ENCODE peak calls at places on chromosomes 2 and 18, in eight cellular contexts. M is GM12865, O is HFF-Myc, Y is fibroblast of the aortic adventitia, G is fibroblast of mammary gland, U is neural progenitor cell, V is WTC11, C is sigmoid colon. I is an unnamed sample.

GRCh38 chr18:73408434-73408833 is 540.6 kb upstream of the NETO1 start:
- DNase-seq in C (no peak), M (no peak), Y (peak), O (no peak), V (peak), G (no peak), U (no peak), I (no peak)

GRCh38 chr2:240929364-240930095 is 23.4 kb downstream of the CROCC2 start:
- DNase-seq in Y (no peak), G (no peak), M (no peak), C (peak), O (no peak), V (peak), U (no peak), I (no peak)

GRCh38 chr2:239388236-239389151 is 12.3 kb downstream of the HDAC4 start:
- DNase-seq in Y (no peak), G (no peak), C (no peak), U (no peak), M (no peak), V (no peak), O (no peak), I (no peak)

GRCh38 chr2:188456114-188456909 is 164.6 kb downstream of the GULP1 start:
- DNase-seq in C (no peak), M (no peak), Y (no peak), U (peak), G (peak), V (peak), O (no peak), I (no peak)

GRCh38 chr2:24721470-24721869 is 71.7 kb downstream of the PTRHD1 start:
- DNase-seq in C (peak), G (peak), Y (peak), V (no peak), U (peak), O (peak), M (peak), I (no peak)

GRCh38 chr2:151815821-151816489 is 12.3 kb downstream of the ARL5A start:
- DNase-seq in M (no peak), G (no peak), U (no peak), Y (no peak), O (no peak), V (no peak), C (no peak), I (no peak)

GRCh38 chr18:47150824-47151366 is 595 bp upstream of the HDHD2 start:
- DNase-seq in O (no peak), C (no peak), U (peak), G (peak), V (no peak), Y (no peak), M (no peak), I (no peak)

GRCh38 chr18:30334781-30335180 is 707.8 kb downstream of the DSC3 start:
- DNase-seq in C (no peak), Y (no peak), U (no peak), G (no peak), V (no peak), M (no peak), O (no peak), I (no peak)

GRCh38 chr18:67574749-67575148 is 58.2 kb upstream of the DSEL start:
- DNase-seq in U (no peak), V (no peak), M (no peak), O (no peak), Y (no peak), G (no peak), C (no peak), I (no peak)

GRCh38 chr2:113974727-113975126 is 84.8 kb downstream of the ACTR3 start:
- DNase-seq in M (no peak), O (no peak), C (no peak), V (no peak), Y (no peak), G (no peak), U (no peak), I (no peak)

GRCh38 chr2:133197156-133197555 is 371.1 kb downstream of the NCKAP5 start:
- DNase-seq in C (no peak), V (no peak), U (no peak), Y (no peak), O (no peak), G (no peak), M (no peak), I (no peak)

GRCh38 chr2:58107803-58108710 is 61.5 kb downstream of the VRK2 start:
- DNase-seq in C (no peak), M (no peak), Y (peak), V (no peak), O (peak), G (peak), U (no peak), I (no peak)

GRCh38 chr2:152961376-152961775 is 243.0 kb downstream of the ARL6IP6 start:
- DNase-seq in C (no peak), U (no peak), Y (no peak), V (no peak), M (no peak), G (no peak), O (no peak), I (no peak)

GRCh38 chr2:238700122-238700457 is 147.8 kb upstream of the TWIST2 start:
- DNase-seq in O (no peak), U (no peak), C (no peak), Y (peak), V (no peak), M (no peak), G (peak), I (no peak)

GRCh38 chr2:229003256-229003655 is 267.8 kb downstream of the PID1 start:
- DNase-seq in U (no peak), V (no peak), C (no peak), G (no peak), O (no peak), M (no peak), Y (peak), I (no peak)

GRCh38 chr2:204973546-204974071 is 428.3 kb downstream of the PARD3B start:
- DNase-seq in U (no peak), G (no peak), V (no peak), C (no peak), O (no peak), M (no peak), Y (no peak), I (no peak)

GRCh38 chr2:220994841-220995240 is 577.3 kb downstream of the EPHA4 start:
- DNase-seq in V (no peak), G (no peak), O (no peak), C (no peak), M (no peak), U (no peak), Y (no peak), I (no peak)

GRCh38 chr2:241853651-241854341 is 4.9 kb downstream of the PDCD1 start:
- DNase-seq in V (no peak), G (no peak), C (peak), Y (no peak), O (no peak), M (no peak), U (no peak), I (peak)

GRCh38 chr2:238995634-238996033 is 147.7 kb downstream of the TWIST2 start:
- DNase-seq in Y (no peak), V (no peak), O (no peak), G (peak), M (no peak), C (no peak), U (no peak), I (no peak)

GRCh38 chr18:75208836-75209128 is 157 bp downstream of the PTGR3 start:
- DNase-seq in U (no peak), G (no peak), Y (no peak), C (peak), V (no peak), M (no peak), O (no peak), I (no peak)

GRCh38 chr18:36993068-36993467 is 164.1 kb downstream of the KIAA1328 start:
- DNase-seq in U (no peak), G (peak), V (no peak), Y (peak), C (no peak), O (peak), M (peak), I (no peak)

GRCh38 chr2:67772216-67773180 is 290.3 kb downstream of the C1D start:
- DNase-seq in U (no peak), V (no peak), O (no peak), Y (peak), C (peak), M (no peak), G (peak), I (no peak)

GRCh38 chr18:36828157-36828629 is 609 bp downstream of the TPGS2 start:
- DNase-seq in Y (peak), O (no peak), U (peak), M (no peak), C (peak), G (peak), V (peak), I (no peak)

GRCh38 chr18:46071894-46072867 is at the start of gene PSTPIP2:
- DNase-seq in Y (peak), O (no peak), M (peak), V (peak), C (peak), G (peak), U (peak), I (peak)

GRCh38 chr2:233061591-233062446 is 1.7 kb downstream of the INPP5D start:
- DNase-seq in C (peak), U (peak), Y (no peak), G (no peak), O (no peak), M (peak), V (no peak), I (peak)

GRCh38 chr2:128638311-128638710 is 319.6 kb upstream of the HS6ST1 start:
- DNase-seq in C (no peak), O (no peak), G (no peak), U (peak), M (no peak), V (no peak), Y (no peak), I (no peak)

GRCh38 chr18:76273036-76273545 is 222.0 kb downstream of the ZNF516 start:
- DNase-seq in G (no peak), V (no peak), M (no peak), U (no peak), Y (no peak), O (no peak), C (no peak), I (no peak)

GRCh38 chr2:162138310-162138709 is 13.7 kb downstream of the GCG start:
- DNase-seq in U (no peak), O (no peak), M (no peak), C (no peak), Y (no peak), G (no peak), V (no peak), I (no peak)
- TF ChIP-seq CTCF in U (no peak), O (no peak), M (no peak), C (no peak), Y (no peak), G (no peak), V (no peak), I (no peak)

DNA sequence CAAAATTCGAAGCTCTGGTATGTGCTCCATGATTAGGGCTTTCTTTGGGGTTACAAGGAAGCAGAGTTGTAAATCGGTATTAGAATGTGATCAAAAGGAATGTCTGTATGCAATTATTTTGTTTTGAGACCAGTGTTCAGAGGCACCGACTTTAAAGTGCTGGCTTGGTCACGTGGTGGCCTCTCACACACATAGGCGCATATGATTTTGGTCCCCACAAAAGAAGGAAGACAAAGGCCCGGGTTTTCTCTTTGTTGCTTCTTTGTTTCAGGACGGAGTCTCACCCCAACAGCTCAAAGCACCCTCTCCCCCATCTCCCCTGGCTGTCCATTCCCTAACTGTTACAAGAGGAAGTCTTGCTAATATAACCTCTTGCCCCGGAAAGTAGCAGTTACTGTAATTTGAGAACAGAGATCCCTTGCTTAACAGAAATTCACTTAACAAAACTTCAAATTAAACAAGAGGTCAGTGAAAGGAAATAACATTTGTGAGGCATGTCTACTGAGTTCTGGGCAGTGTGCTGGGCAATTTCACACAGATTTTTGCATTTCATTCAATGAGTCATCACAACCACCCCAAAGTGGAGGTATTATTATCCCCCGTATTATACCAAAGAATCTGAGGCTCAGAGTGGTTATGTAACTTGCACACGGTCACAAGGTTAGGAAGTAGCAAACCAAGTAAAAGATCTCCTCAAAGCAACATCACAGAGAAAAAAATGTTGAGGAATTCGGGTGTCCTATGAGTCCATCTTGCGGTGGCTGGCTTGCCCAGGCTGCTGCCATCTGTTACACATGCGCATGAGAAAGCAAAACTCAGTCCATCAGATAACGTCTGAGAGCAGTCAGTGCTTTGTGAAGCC is 75.9 kb downstream of the SDC1 start:
- DNase-seq in V (no peak), U (peak), Y (peak), O (peak), C (no peak), M (peak), G (peak), I (no peak)
- TF ChIP-seq CTCF in V (no peak), U (no peak), Y (no peak), O (no peak), C (no peak), M (no peak), G (no peak), I (no peak)

GRCh38 chr18:6414118-6414722 is 491 bp downstream of the L3MBTL4 start:
- DNase-seq in U (peak), M (peak), C (peak), G (no peak), Y (no peak), O (no peak), V (peak), I (peak)

GRCh38 chr18:6411367-6411766 is 3.3 kb downstream of the L3MBTL4 start:
- DNase-seq in O (no peak), Y (no peak), G (no peak), V (no peak), C (no peak), M (no peak), U (no peak), I (no peak)

GRCh38 chr18:6412933-6413472 is 1.7 kb downstream of the L3MBTL4 start:
- DNase-seq in U (no peak), V (no peak), Y (no peak), O (no peak), G (no peak), C (no peak), M (no peak), I (no peak)

GRCh38 chr18:6413554-6414117 is 1.1 kb downstream of the L3MBTL4 start:
- DNase-seq in M (no peak), C (no peak), G (no peak), Y (no peak), V (no peak), O (no peak), U (peak), I (no peak)

DNA sequence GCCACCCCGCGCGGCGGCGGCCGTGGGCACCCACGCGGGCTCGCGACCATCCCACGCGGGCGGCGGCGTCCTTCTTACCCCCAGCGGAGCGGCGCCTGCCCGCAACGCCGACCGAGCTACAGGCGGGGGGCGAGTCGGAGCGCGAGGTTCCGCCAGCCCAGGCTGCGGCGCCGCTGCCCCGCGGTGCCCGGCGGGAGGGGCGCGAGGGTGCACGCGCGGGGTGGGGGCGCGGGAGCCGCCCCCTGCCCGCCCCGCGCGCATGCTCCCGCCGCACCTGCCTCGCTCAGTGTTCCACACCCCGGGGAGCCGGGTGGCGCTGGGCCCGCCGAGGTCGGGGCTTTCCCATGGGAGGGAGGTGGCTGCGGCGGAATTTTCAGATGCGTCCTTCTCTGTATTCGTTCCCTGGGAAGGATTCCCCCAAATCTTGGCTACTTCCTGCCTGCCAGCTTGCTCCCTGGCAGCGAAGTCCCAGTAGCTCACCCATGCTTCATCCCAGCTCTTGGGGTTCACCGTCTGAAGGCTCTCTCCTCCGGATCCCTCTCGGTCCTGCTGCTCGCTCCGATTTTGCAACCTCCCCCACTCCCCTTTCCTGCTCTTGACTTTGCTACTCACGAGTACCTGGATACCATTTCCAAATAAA is at the start of gene L3MBTL4:
- DNase-seq in C (peak), Y (no peak), G (no peak), V (peak), U (peak), O (no peak), M (peak), I (peak)
- TF ChIP-seq CTCF in C (no peak), Y (no peak), G (no peak), V (no peak), U (no peak), O (no peak), M (no peak), I (no peak)

DNA sequence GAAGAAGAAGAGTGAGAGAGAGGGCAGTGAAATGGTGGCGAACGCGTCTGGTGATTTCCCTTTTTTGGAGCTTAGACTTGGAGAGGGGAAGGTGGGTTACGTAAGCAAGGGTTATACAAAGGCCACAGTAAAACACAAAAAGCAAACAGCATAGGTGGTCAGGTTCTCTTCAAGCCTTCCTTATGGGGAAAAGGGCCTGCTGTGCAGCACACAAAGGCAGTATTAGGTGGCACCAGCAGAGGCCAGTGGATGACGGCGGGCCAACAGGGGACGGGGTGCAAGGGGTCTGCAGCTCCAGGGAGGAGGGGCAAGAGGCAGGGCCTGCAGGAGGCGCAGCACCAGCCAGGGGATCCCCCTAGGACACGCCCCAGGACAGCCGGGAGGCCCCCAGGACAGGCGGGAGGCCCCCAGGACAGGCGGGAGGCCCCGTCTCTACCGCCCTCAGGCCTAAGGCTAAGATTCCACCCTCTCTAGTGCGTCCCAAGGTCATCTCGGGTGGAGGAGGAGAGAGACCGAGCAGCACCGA is 32.6 kb upstream of the NPC1 start:
- DNase-seq in G (peak), U (peak), O (no peak), C (peak), M (peak), V (peak), Y (peak), I (peak)
- TF ChIP-seq CTCF in G (no peak), U (peak), O (no peak), C (no peak), M (no peak), V (no peak), Y (no peak), I (no peak)

GRCh38 chr2:44291281-44292248 is 16.3 kb downstream of the SLC3A1 start:
- DNase-seq in G (peak), M (peak), V (peak), O (peak), C (no peak), Y (peak), U (peak), I (no peak)
- TF ChIP-seq CTCF in G (peak), M (peak), V (no peak), O (peak), C (peak), Y (peak), U (peak), I (peak)

I was measured in GM10248.